ENCODE peak calls at places on chromosomes 13 and 19, in six cellular contexts. D is KBM-7; F is activated CD8-positive, alpha-beta memory T cell treated with anti-CD3 and anti-CD28 coated beads, Interleukin-2, amount 50 U/mL, for 4 hours; W is NCI-H1105 treated with DMSO at 0.1 percent for 48 hours; Q is NCI-H187; K is astrocyte. I is an unnamed sample.

GRCh38 chr19:21109116-21109515 is 27.1 kb downstream of the ZNF714 start:
- DNase-seq in D (no peak), K (peak; percentile 51), W (no peak), Q (no peak), F (no peak), I (no peak)

GRCh38 chr19:46629546-46630025 is 4.7 kb upstream of the PTGIR start:
- DNase-seq in F (no peak), D (peak; percentile 67), Q (no peak), W (no peak), K (no peak), I (no peak)

GRCh38 chr19:6236310-6237291 is 43.2 kb downstream of the MLLT1 start:
- DNase-seq in F (no peak), K (no peak), Q (no peak), D (no peak), W (no peak), I (no peak)

GRCh38 chr19:29702958-29703320 is 12.1 kb downstream of the C19orf12 start:
- DNase-seq in W (no peak), K (no peak), D (no peak), F (no peak), Q (no peak), I (no peak)

GRCh38 chr13:75460644-75461043 is 21.3 kb downstream of the TBC1D4 start:
- DNase-seq in F (no peak), D (no peak), Q (no peak), W (no peak), K (no peak), I (no peak)

GRCh38 chr13:25232937-25233515 is 54.3 kb downstream of the MTMR6 start:
- DNase-seq in W (peak; percentile 30), Q (no peak), D (peak; percentile 63), F (no peak), K (no peak), I (no peak)

GRCh38 chr13:110944121-110944967 is 29.5 kb upstream of the ANKRD10 start:
- DNase-seq in W (peak; percentile 59), F (no peak), D (peak; percentile 16), Q (no peak), K (peak; percentile 37), I (no peak)

GRCh38 chr19:32416749-32417469 is 11.3 kb downstream of the DPY19L3 start:
- DNase-seq in K (peak; percentile 16), Q (no peak), F (no peak), W (no peak), D (no peak), I (no peak)

GRCh38 chr19:29577662-29577963 is 28.5 kb upstream of the POP4 start:
- DNase-seq in K (no peak), W (no peak), D (no peak), Q (no peak), F (no peak), I (no peak)

GRCh38 chr13:53007872-53008271 is 20.7 kb upstream of the OLFM4 start:
- DNase-seq in K (no peak), Q (no peak), W (no peak), F (no peak), D (no peak), I (no peak)

GRCh38 chr13:35894636-35895035 is 236.5 kb downstream of the DCLK1 start:
- DNase-seq in W (no peak), F (no peak), Q (no peak), K (no peak), D (no peak), I (no peak)